ENCODE peak calls at places on chromosomes 7 and 10, in eight cellular contexts. U is GM20000; H is cardiac muscle cell; G is CD4-positive, alpha-beta T cell; C is NCI-H2081; Z is pancreas; M is non-pigmented ciliary epithelial cell; Q is retina. O is an unnamed sample.

GRCh38 chr7:123275036-123275753 is 75.4 kb upstream of the SLC13A1 start:
- DNase-seq in M (peak; percentile 28), G (no peak), H (peak; percentile 90), U (no peak), Z (no peak), C (no peak), Q (no peak), O (no peak)

GRCh38 chr7:135232720-135233119 is 918 bp upstream of the STRA8 start:
- DNase-seq in C (no peak), M (no peak), G (no peak), U (no peak), H (no peak), Z (no peak), Q (no peak), O (no peak)

GRCh38 chr10:97039538-97040247 is 146.1 kb downstream of the SLIT1 start:
- DNase-seq in Q (no peak), U (no peak), C (no peak), G (no peak), H (no peak), M (no peak), Z (no peak), O (no peak)

GRCh38 chr7:123789200-123789784 is 40.5 kb upstream of the WASL start:
- DNase-seq in H (no peak), U (no peak), M (no peak), Q (no peak), Z (no peak), C (no peak), G (no peak), O (no peak)

GRCh38 chr10:99659868-99660366 is 608 bp downstream of the ENTPD7 start:
- DNase-seq in M (no peak), G (no peak), U (no peak), Z (peak; percentile 26), Q (no peak), H (peak; percentile 3), C (no peak), O (no peak)

GRCh38 chr10:88473989-88474883 is 108.9 kb downstream of the RNLS start:
- DNase-seq in G (no peak), U (no peak), Z (peak; percentile 61), M (no peak), C (peak; percentile 64), H (no peak), Q (no peak), O (peak; percentile 80)

GRCh38 chr7:19302731-19303130 is 157.5 kb upstream of the FERD3L start:
- DNase-seq in Z (no peak), C (no peak), G (no peak), Q (no peak), U (no peak), M (no peak), H (no peak), O (no peak)

GRCh38 chr7:87574630-87575029 is 26.1 kb downstream of the ABCB1 start:
- DNase-seq in G (no peak), C (no peak), Q (no peak), H (peak; percentile 10), M (peak; percentile 60), Z (no peak), U (no peak), O (no peak)

GRCh38 chr7:121994625-121995410 is 121.9 kb downstream of the PTPRZ1 start:
- DNase-seq in M (peak; percentile 71), C (peak; percentile 72), U (peak; percentile 45), Q (peak; percentile 61), H (peak; percentile 90), Z (peak; percentile 46), G (no peak), O (peak; percentile 58)

GRCh38 chr7:103811997-103812396 is 177.5 kb downstream of the RELN start:
- DNase-seq in U (peak; percentile 28), C (no peak), M (no peak), G (no peak), Z (no peak), H (no peak), Q (no peak), O (no peak)

GRCh38 chr10:126153686-126154628 is 234.3 kb downstream of the ADAM12 start:
- DNase-seq in H (peak; percentile 72), Z (no peak), Q (no peak), G (no peak), C (no peak), U (no peak), M (no peak), O (no peak)

GRCh38 chr7:30917216-30917893 is 5.7 kb downstream of the AQP1 start:
- DNase-seq in Z (no peak), Q (no peak), M (no peak), H (no peak), G (no peak), C (no peak), U (no peak), O (no peak)

GRCh38 chr7:27364344-27364758 is 121.7 kb downstream of the EVX1 start:
- DNase-seq in M (peak; percentile 14), G (no peak), U (no peak), Q (no peak), H (peak; percentile 96), C (no peak), Z (peak; percentile 28), O (peak; percentile 9)

GRCh38 chr7:47988496-47989386 is 9.3 kb upstream of the HUS1 start:
- DNase-seq in C (no peak), Q (no peak), G (no peak), U (no peak), M (no peak), Z (no peak), H (no peak), O (no peak)

GRCh38 chr10:119680050-119680449 is 28.9 kb downstream of the BAG3 start:
- DNase-seq in Z (no peak), H (peak; percentile 82), G (no peak), Q (no peak), C (no peak), U (no peak), M (no peak), O (no peak)

GRCh38 chr7:158837790-158838189 is 8.5 kb upstream of the ESYT2 start:
- DNase-seq in C (no peak), U (no peak), Q (no peak), H (no peak), Z (no peak), M (no peak), G (no peak), O (no peak)

GRCh38 chr10:33801705-33802104 is 467.2 kb upstream of the NRP1 start:
- DNase-seq in U (no peak), H (no peak), Z (no peak), C (no peak), M (peak; percentile 14), Q (no peak), G (no peak), O (no peak)

O was measured in retinal pigment epithelial cell.